ENCODE peak calls at places on chromosomes 1 and 21, in four cellular contexts. M, G, W and I are unnamed samples.
A peak's percentile ranks its signal among the peaks of the same experiment; 100 is the strongest.

GRCh38 chr1:14261395-14261794 is 337.1 kb upstream of the KAZN start:
- DNase-seq in M (no peak), W (no peak), G (no peak), I (no peak)

GRCh38 chr1:31926846-31927660 is 11.1 kb downstream of the PTP4A2 start:
- DNase-seq in M (no peak), W (no peak), G (no peak), I (no peak)

GRCh38 chr1:101364370-101365120 is 127.7 kb downstream of the S1PR1 start:
- DNase-seq in M (no peak), G (no peak), W (no peak), I (no peak)

GRCh38 chr1:7224644-7225043 is 439.4 kb downstream of the CAMTA1 start:
- DNase-seq in W (peak; percentile 43), G (no peak), M (no peak), I (no peak)

GRCh38 chr1:20896824-20897223 is 109.7 kb upstream of the HP1BP3 start:
- DNase-seq in M (no peak), W (no peak), G (no peak), I (peak; percentile 30)

GRCh38 chr21:44300262-44300959 is 558 bp downstream of the PFKL start:
- DNase-seq in M (peak; percentile 32), G (peak; percentile 42), W (peak; percentile 45), I (peak; percentile 62)

GRCh38 chr1:55970711-55971110 is 608.7 kb downstream of the PLPP3 start:
- DNase-seq in M (no peak), G (no peak), W (no peak), I (no peak)

GRCh38 chr1:58727363-58727762 is 27.5 kb upstream of the MYSM1 start:
- DNase-seq in G (no peak), M (no peak), W (peak; percentile 64), I (peak; percentile 30)

GRCh38 chr21:16592399-16592798 is 862.6 kb downstream of the USP25 start:
- DNase-seq in W (no peak), M (no peak), G (no peak), I (no peak)

GRCh38 chr1:229027622-229028182 is 243.2 kb upstream of the RAB4A start:
- DNase-seq in G (no peak), W (no peak), M (peak; percentile 24), I (peak; percentile 41)

GRCh38 chr1:93705897-93706500 is 24.4 kb upstream of the BCAR3 start:
- DNase-seq in M (no peak), W (no peak), G (no peak), I (no peak)

GRCh38 chr1:179742717-179743678 is at the start of gene FAM163A:
- DNase-seq in M (peak; percentile 1), W (no peak), G (no peak), I (peak; percentile 27)

GRCh38 chr1:243734311-243734700 is 115.7 kb downstream of the AKT3 start:
- DNase-seq in G (no peak), W (no peak), M (no peak), I (no peak)

GRCh38 chr1:214208525-214208924 is 72.4 kb upstream of the SMYD2 start:
- DNase-seq in W (no peak), G (no peak), M (no peak), I (no peak)

GRCh38 chr1:23478896-23479790 is 4.8 kb downstream of the ASAP3 start:
- DNase-seq in G (no peak), M (no peak), W (peak; percentile 48), I (peak; percentile 91)

GRCh38 chr1:7752512-7753417 is 18.3 kb upstream of the VAMP3 start:
- DNase-seq in M (peak; percentile 51), W (peak; percentile 41), G (peak; percentile 35), I (peak; percentile 32)

GRCh38 chr1:227891223-227891954 is 56.3 kb downstream of the WNT9A start:
- DNase-seq in M (no peak), G (no peak), W (no peak), I (peak; percentile 56)